ENCODE peak calls at places on chromosome 13, in six cellular contexts. G is fibroblast of the aortic adventitia, L is fibroblast of villous mesenchyme, J is AG04449, Z is brain microvascular endothelial cell, O is fibroblast of pulmonary artery. A is an unnamed sample.

GRCh38 chr13:49540552-49540951 is 44.8 kb downstream of the PHF11 start:
- DNase-seq in G (peak), L (peak), J (no peak), Z (no peak), O (peak), A (peak)

GRCh38 chr13:41403983-41404382 is 53.4 kb upstream of the RGCC start:
- DNase-seq in G (no peak), L (no peak), J (no peak), Z (no peak), O (no peak), A (no peak)

GRCh38 chr13:78326608-78327007 is 276.7 kb downstream of the POU4F1 start:
- DNase-seq in G (no peak), L (no peak), J (no peak), Z (no peak), O (peak), A (no peak)

GRCh38 chr13:33678906-33679657 is 138.9 kb upstream of the RFC3 start:
- DNase-seq in G (peak), L (peak), J (no peak), Z (peak), O (peak), A (peak)

GRCh38 chr13:103883698-103884097 is 817.5 kb upstream of the SLC10A2 start:
- DNase-seq in G (no peak), L (peak), J (no peak), Z (peak), O (peak), A (peak)

GRCh38 chr13:75635621-75636338 is at the start of gene LMO7:
- DNase-seq in G (peak), L (peak), J (no peak), Z (no peak), O (peak), A (peak)

GRCh38 chr13:111968611-111969010 is 98.3 kb upstream of the SOX1 start:
- DNase-seq in G (no peak), L (no peak), J (no peak), Z (no peak), O (no peak), A (no peak)

GRCh38 chr13:50713849-50714248 is 129.6 kb downstream of the DLEU7 start:
- DNase-seq in G (peak), L (peak), J (peak), Z (peak), O (peak), A (peak)

GRCh38 chr13:97257800-97258799 is 36.0 kb downstream of the MBNL2 start:
- DNase-seq in G (peak), L (peak), J (peak), Z (peak), O (peak), A (peak)

DNA sequence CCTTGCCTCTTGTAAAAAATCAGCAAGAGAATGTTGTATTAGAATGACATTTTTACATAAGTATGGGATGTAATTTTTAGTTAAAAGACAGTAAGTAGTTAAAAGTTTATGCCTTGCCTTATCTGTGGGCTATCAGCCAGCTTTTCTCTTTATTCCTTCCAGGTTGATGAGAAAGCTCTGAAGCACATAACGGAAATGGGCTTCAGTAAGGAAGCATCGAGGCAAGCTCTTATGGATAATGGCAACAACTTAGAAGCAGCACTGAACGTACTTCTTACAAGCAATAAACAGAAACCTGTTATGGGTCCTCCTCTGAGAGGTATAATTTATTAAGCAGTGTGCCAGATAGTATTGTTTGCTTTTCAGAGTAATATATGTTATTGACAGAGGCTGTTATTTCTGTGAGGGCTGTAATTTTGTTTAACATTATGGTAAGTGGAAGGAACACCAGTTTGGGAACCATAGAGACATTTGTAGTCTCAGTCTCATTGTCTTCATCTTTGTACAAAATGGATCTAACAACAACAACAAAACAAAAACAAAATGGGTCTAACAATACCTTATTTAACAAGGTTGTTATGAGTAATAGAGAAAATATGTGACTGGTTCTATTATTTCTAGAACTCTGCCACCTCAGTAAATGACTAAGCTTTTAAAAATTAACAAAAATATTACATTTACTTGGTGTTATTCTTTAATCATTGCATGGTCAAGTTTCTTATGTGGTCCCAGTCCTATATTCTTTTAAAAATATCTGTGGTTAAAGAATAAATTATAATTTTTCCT is 112.8 kb downstream of the TDRD3 start:
- DNase-seq in G (peak), L (no peak), J (no peak), Z (no peak), O (peak), A (peak)
- H3K4me3 ChIP-seq in G (no peak), L (no peak), J (no peak), Z (no peak), O (no peak), A (no peak)

DNA sequence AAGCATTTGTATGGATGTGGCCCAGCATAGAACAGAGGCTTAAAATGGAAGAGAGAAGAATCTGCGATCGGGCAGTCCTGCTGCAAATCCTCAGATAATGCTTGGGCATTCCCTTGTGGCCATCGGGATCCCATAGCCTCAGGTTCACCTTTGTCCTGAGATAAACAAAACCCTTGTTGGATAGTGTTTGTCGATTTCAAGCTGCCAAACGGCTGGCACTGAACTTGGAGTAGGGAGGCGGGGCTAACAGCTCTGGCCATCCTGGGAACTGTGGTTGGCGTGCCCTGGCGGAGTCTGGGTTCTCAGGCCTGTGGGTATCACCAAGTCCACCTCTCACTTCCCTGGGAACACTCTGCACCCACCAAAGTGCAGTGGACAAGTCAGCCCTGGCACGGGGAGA is 85.1 kb downstream of the ING1 start:
- DNase-seq in G (no peak), L (no peak), J (no peak), Z (no peak), O (no peak), A (no peak)
- TF ChIP-seq CTCF in G (no peak), L (no peak), J (no peak), Z (no peak), O (no peak), A (no peak)

GRCh38 chr13:25469179-25469545 is 97.4 kb downstream of the ATP8A2 start:
- DNase-seq in G (no peak), L (no peak), J (no peak), Z (no peak), O (no peak), A (no peak)
- H3K4me3 ChIP-seq in G (no peak), L (no peak), J (no peak), Z (peak), O (no peak), A (no peak)

GRCh38 chr13:43787998-43788397 is 1.2 kb upstream of the ENOX1 start:
- DNase-seq in G (peak), L (peak), J (no peak), Z (peak), O (peak), A (peak)
- TF ChIP-seq CTCF in G (peak), L (peak), J (no peak), Z (peak), O (peak), A (peak)

A was measured in cardiac fibroblast.